ENCODE peak calls at places on chromosomes 13 and 19, in five cellular contexts. P, S, B, L and X are unnamed samples.

GRCh38 chr19:4375164-4375619 is 25.2 kb downstream of the SH3GL1 start:
- DNase-seq in P (peak), S (peak), B (no peak), L (peak), X (no peak)

GRCh38 chr19:44718441-44719261 is 19.7 kb downstream of the CEACAM16 start:
- DNase-seq in P (peak), S (peak), B (no peak), L (no peak), X (no peak)

GRCh38 chr13:52899206-52899605 is 50.8 kb upstream of the PCDH8 start:
- DNase-seq in P (no peak), S (no peak), B (no peak), L (no peak), X (no peak)

GRCh38 chr19:52670046-52670445 is 31.9 kb upstream of the ZNF83 start:
- DNase-seq in P (no peak), S (no peak), B (no peak), L (no peak), X (no peak)

GRCh38 chr13:50594276-50594970 is 249.1 kb downstream of the DLEU7 start:
- DNase-seq in P (no peak), S (no peak), B (peak), L (peak), X (peak)

GRCh38 chr19:918481-919156 is 1.5 kb downstream of the KISS1R start:
- DNase-seq in P (no peak), S (no peak), B (no peak), L (no peak), X (peak)

GRCh38 chr13:85509512-85509911 is 289.7 kb downstream of the SLITRK6 start:
- DNase-seq in P (no peak), S (no peak), B (no peak), L (no peak), X (no peak)

GRCh38 chr13:27168870-27169525 is 2.6 kb downstream of the USP12 start:
- DNase-seq in P (no peak), S (no peak), B (no peak), L (no peak), X (no peak)

GRCh38 chr19:32864318-32865007 is 5.1 kb downstream of the SLC7A9 start:
- DNase-seq in P (no peak), S (no peak), B (no peak), L (no peak), X (no peak)

GRCh38 chr13:108895220-108895704 is 265.9 kb downstream of the MYO16 start:
- DNase-seq in P (no peak), S (no peak), B (no peak), L (no peak), X (no peak)

GRCh38 chr19:42206871-42207755 is 10.4 kb downstream of the DEDD2 start:
- DNase-seq in P (no peak), S (no peak), B (no peak), L (no peak), X (no peak)

GRCh38 chr13:111337206-111337605 is 16.8 kb downstream of the TEX29 start:
- DNase-seq in P (peak), S (no peak), B (no peak), L (no peak), X (no peak)

GRCh38 chr19:35712910-35713845 is 4.6 kb upstream of the KMT2B start:
- DNase-seq in P (no peak), S (no peak), B (peak), L (no peak), X (peak)

GRCh38 chr19:3692141-3693029 is 7.9 kb downstream of the PIP5K1C start:
- DNase-seq in P (no peak), S (no peak), B (no peak), L (no peak), X (peak)

GRCh38 chr13:48585456-48585840 is 52.6 kb upstream of the RCBTB2 start:
- DNase-seq in P (no peak), S (peak), B (no peak), L (no peak), X (no peak)

GRCh38 chr13:85266771-85267170 is 532.4 kb downstream of the SLITRK6 start:
- DNase-seq in P (no peak), S (no peak), B (no peak), L (no peak), X (no peak)

GRCh38 chr19:46015961-46016425 is 6.9 kb downstream of the PGLYRP1 start:
- DNase-seq in P (no peak), S (no peak), B (peak), L (no peak), X (peak)

GRCh38 chr19:42333018-42333417 is 7.6 kb downstream of the MEGF8 start:
- DNase-seq in P (no peak), S (no peak), B (no peak), L (no peak), X (no peak)

GRCh38 chr13:46617382-46617781 is 64.4 kb downstream of the LRCH1 start:
- DNase-seq in P (no peak), S (no peak), B (no peak), L (no peak), X (no peak)

GRCh38 chr13:31545616-31546015 is 193.7 kb upstream of the RXFP2 start:
- DNase-seq in P (no peak), S (no peak), B (no peak), L (no peak), X (no peak)

GRCh38 chr13:58712191-58712590 is 1080.6 kb downstream of the PCDH17 start:
- DNase-seq in P (no peak), S (no peak), B (no peak), L (no peak), X (no peak)
- TF ChIP-seq CTCF in P (no peak), S (no peak), B (no peak), L (no peak), X (no peak)

DNA sequence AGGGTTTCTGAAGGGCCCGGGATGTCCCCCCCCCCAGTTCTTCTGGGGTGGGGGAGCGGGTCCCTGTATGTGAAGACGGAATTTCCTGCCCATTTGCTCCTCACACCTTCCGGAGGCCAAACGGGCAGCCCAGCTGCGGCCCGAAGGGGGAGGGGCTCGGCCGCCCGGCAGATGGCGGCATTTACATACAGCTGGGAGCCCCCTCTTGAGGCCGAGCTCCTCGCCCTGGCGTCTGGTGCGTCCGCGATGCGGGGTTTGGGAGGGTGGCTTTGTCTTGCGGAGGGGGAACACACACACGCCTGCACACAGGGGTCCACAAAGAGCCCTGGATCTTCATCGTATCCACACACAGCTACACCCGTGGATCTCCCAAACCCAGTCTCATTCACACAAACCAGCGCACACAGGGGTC is 891 bp upstream of the DLL3 start:
- DNase-seq in P (no peak), S (no peak), B (peak), L (peak), X (peak)
- TF ChIP-seq CTCF in P (no peak), S (no peak), B (peak), L (peak), X (peak)

DNA sequence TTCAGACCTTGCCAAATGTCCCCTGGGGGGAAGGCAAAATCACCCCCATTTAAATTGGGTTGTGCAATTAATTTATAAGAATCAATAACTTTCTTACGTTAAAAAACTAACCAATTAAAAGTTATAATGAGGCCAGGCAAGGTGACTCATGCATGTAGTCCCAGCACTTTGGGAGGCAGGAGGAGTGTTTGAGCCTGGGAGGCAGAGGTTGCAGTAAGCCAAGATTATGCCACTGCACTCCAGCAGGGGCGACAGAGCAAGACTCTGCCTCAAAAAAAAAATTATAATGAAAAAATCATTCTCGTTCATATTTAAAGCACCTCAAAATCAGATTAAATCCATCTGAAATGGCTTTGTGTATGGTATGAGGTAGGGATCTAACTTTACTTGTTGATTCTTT is 18.4 kb upstream of the SIGLEC14 start:
- DNase-seq in P (no peak), S (no peak), B (no peak), L (no peak), X (no peak)
- TF ChIP-seq CTCF in P (no peak), S (no peak), B (no peak), L (peak), X (peak)

GRCh38 chr13:42219051-42219450 is 52.9 kb upstream of the AKAP11 start:
- DNase-seq in P (no peak), S (no peak), B (no peak), L (no peak), X (no peak)

GRCh38 chr13:42216422-42216735 is 55.6 kb upstream of the AKAP11 start:
- DNase-seq in P (no peak), S (no peak), B (no peak), L (no peak), X (no peak)

GRCh38 chr13:42214445-42214844 is 57.5 kb upstream of the AKAP11 start:
- DNase-seq in P (no peak), S (no peak), B (no peak), L (no peak), X (no peak)

GRCh38 chr13:42218576-42218975 is 53.4 kb upstream of the AKAP11 start:
- DNase-seq in P (no peak), S (no peak), B (no peak), L (no peak), X (no peak)

DNA sequence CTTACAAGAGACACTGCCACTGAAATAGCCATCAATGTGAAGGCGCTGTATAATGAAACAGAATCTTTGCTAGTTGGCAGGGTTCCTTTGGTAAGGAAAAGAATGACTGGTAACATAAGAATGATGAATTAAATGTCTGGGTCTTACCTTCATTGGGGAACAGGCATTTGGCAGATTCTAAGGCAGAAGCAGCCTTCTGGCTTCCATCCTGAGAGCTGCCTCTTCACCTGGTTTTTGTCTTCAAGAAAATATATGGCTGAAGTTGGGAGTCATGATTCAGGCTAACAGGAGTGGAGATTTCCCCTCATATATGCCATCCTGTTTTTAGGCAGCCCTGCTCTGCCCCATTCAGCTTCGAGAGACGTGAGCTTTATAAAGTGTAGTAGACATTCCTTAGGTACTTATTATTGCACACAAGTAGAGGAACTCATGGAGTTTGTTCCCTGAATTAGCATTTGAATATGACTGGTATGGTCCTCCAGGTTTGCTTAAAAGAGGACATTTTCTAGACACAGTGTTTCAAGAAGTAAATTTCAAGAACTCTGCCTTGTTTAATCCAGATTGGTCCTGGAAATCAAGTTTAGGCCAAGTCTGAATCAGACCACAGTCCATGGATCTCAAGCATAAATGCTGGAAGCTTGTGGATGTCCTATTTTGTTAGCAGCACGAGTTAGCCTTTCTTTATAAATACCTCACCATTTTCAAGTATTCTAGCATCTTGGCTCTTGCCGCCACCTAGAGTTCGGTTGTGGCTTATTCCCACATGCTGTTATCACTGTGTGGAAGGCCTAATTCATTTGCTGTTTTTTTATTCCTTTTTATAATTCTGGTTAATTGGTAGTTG is 56.2 kb upstream of the AKAP11 start:
- DNase-seq in P (no peak), S (no peak), B (peak), L (no peak), X (peak)
- TF ChIP-seq CTCF in P (no peak), S (no peak), B (peak), L (peak), X (peak)

GRCh38 chr13:71677114-71677513 is 189.9 kb downstream of the DACH1 start:
- DNase-seq in P (no peak), S (no peak), B (no peak), L (no peak), X (no peak)

GRCh38 chr13:71674776-71675352 is 192.1 kb downstream of the DACH1 start:
- DNase-seq in P (no peak), S (no peak), B (no peak), L (no peak), X (no peak)

DNA sequence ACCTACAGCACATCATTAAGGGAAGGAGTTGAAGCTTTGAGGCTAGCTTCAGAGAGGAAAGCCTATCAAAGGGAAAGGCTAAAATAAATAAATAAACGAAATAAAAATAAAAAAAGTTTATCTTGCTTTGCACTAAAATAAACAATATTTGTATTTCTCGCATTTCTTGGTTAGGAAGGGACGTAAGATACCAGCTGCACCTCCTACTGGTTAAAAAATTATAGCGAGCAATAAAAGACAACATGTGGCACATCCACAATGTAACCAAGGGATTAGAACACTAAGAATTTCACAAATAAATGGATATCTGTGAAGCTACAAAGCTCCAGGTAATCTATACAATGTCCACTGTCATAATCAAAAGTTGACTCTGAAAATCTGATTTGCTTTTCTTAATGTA is 194.5 kb downstream of the DACH1 start:
- DNase-seq in P (no peak), S (no peak), B (no peak), L (no peak), X (no peak)
- TF ChIP-seq CTCF in P (no peak), S (no peak), B (no peak), L (peak), X (no peak)

DNA sequence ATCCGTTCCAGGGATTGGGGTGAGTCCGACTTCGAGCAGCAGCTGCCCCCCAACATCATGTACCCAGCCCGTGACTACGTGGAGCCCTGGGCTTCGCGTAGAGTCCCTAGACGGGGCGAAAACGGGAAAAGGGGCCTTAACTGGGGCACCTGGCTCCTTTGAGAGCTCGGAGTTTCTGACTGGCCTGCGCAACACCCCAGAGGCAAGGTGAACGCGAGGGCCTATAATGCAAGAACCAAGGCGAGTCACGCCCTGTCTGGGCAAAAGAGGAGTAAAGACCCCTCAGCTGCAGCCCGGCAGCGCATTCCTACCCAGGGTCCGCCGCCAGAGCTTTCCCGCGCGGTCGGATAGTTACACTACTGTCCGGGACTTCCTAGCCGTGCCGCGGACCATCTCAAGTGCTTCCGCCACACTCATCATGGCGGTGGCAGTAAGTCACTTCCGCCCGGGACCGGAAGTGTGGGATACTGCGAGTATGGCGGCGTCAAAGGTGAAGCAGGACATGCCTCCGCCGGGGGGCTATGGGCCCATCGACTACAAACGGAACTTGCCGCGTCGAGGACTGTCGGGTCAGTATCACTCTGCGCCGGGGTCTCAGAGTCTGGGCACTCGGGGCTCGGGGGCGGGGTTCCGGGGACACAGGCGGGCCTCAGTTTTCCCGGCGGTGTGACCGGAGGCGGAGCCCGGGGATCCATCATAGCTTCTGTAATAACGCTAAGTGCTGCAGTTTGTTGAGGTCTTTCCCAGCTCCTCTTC is at the start of gene NDUFA13:
- DNase-seq in P (peak), S (peak), B (peak), L (peak), X (peak)
- TF ChIP-seq CTCF in P (no peak), S (no peak), B (no peak), L (peak), X (no peak)

GRCh38 chr13:81020010-81020409 is 679.1 kb upstream of the SPRY2 start:
- DNase-seq in P (no peak), S (no peak), B (no peak), L (no peak), X (no peak)
- TF ChIP-seq CTCF in P (no peak), S (no peak), B (no peak), L (no peak), X (no peak)

DNA sequence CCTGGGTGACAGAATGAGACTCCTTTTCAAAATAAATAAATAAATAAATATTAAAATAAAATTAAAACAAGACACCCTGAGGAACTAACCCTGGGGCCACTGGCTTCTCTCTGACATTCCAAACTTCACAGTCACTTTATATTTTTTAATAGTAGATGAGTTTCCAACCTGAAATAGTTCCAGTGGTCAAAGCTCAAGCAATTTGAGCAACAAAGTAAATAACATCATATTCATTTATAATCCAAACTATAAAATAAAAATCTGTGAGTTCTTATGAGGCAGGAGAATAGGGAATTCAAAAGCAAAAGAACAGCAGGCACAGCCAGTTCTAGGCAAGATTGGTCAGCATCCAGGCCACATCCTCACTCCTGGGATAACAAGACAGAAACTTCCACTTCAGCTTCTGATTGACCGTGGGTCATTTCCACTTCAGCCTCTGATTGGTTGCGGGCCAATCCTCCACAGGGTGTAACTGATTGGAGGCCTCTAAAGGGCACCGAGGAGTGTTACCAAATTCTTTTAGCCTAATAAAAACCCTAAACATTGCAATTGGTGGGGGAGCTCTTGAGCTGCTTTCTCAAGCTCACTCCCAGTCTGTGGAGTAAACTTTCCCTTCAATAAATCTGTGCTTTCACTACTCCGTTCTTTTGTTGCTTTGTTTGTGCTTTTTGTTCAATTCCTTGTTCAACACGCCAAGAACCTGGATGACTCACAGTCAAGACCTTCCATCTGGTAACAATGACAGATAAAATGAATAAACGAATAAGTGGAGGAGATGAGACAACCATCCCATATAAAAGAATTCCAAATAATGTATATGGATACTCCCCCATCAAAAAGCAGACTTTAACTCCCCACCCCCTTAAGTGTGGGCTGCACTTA is 42.5 kb upstream of the AMER2 start:
- DNase-seq in P (peak), S (no peak), B (no peak), L (no peak), X (no peak)
- TF ChIP-seq CTCF in P (no peak), S (no peak), B (no peak), L (no peak), X (no peak)